ENCODE peak calls at places on chromosomes 6 and 20, in eight cellular contexts. One of them, this sample, is unnamed.
A peak's percentile ranks its signal among the peaks of the same experiment; 100 is the strongest.

GRCh38 chr6:62150048-62150663 is 135.9 kb downstream of the KHDRBS2 start:
- DNase-seq in mammary epithelial cell: peak; percentile 26
- DNase-seq in breast epithelium: no peak
- DNase-seq in SJSA1: no peak
- DNase-seq in choroid plexus epithelial cell: peak; percentile 29
- DNase-seq in A549: peak; percentile 32
- DNase-seq in LNCaP clone FGC: peak; percentile 26
- DNase-seq in neuronal stem cell: peak; percentile 32
- DNase-seq in this sample: peak; percentile 43

GRCh38 chr20:32155017-32155965 is 45.8 kb downstream of the TM9SF4 start:
- DNase-seq in mammary epithelial cell: peak; percentile 92
- DNase-seq in neuronal stem cell: peak; percentile 48
- DNase-seq in choroid plexus epithelial cell: peak; percentile 80
- DNase-seq in A549: peak; percentile 41
- DNase-seq in breast epithelium: peak; percentile 55
- DNase-seq in SJSA1: peak; percentile 85
- DNase-seq in LNCaP clone FGC: peak; percentile 1
- DNase-seq in this sample: peak; percentile 97

GRCh38 chr20:46230811-46231282 is 77.5 kb downstream of the CDH22 start:
- DNase-seq in choroid plexus epithelial cell: peak; percentile 59
- DNase-seq in mammary epithelial cell: peak; percentile 25
- DNase-seq in neuronal stem cell: peak; percentile 72
- DNase-seq in SJSA1: no peak
- DNase-seq in breast epithelium: no peak
- DNase-seq in LNCaP clone FGC: peak; percentile 18
- DNase-seq in A549: peak; percentile 33
- DNase-seq in this sample: peak; percentile 58

GRCh38 chr20:35454881-35455609 is at the start of gene CEP250:
- DNase-seq in A549: peak; percentile 94
- DNase-seq in neuronal stem cell: peak; percentile 98
- DNase-seq in choroid plexus epithelial cell: peak; percentile 97
- DNase-seq in breast epithelium: peak; percentile 90
- DNase-seq in mammary epithelial cell: peak; percentile 93
- DNase-seq in SJSA1: peak; percentile 94
- DNase-seq in LNCaP clone FGC: peak; percentile 75
- DNase-seq in this sample: peak; percentile 94

GRCh38 chr20:53623454-53624206 is 30.0 kb upstream of the ZNF217 start:
- DNase-seq in neuronal stem cell: peak; percentile 26
- DNase-seq in breast epithelium: peak; percentile 63
- DNase-seq in mammary epithelial cell: peak; percentile 69
- DNase-seq in SJSA1: peak; percentile 74
- DNase-seq in LNCaP clone FGC: no peak
- DNase-seq in A549: peak; percentile 88
- DNase-seq in choroid plexus epithelial cell: peak; percentile 90
- DNase-seq in this sample: peak; percentile 80

GRCh38 chr20:24955045-24955444 is 6.0 kb downstream of the CST7 start:
- DNase-seq in LNCaP clone FGC: no peak
- DNase-seq in SJSA1: no peak
- DNase-seq in mammary epithelial cell: no peak
- DNase-seq in neuronal stem cell: no peak
- DNase-seq in breast epithelium: no peak
- DNase-seq in A549: no peak
- DNase-seq in choroid plexus epithelial cell: no peak
- DNase-seq in this sample: no peak

GRCh38 chr6:155448823-155449789 is 6.5 kb downstream of the NOX3 start:
- DNase-seq in SJSA1: no peak
- DNase-seq in choroid plexus epithelial cell: no peak
- DNase-seq in mammary epithelial cell: no peak
- DNase-seq in A549: no peak
- DNase-seq in breast epithelium: no peak
- DNase-seq in LNCaP clone FGC: no peak
- DNase-seq in neuronal stem cell: no peak
- DNase-seq in this sample: no peak

GRCh38 chr6:122697458-122697857 is 82.1 kb upstream of the FABP7 start:
- DNase-seq in choroid plexus epithelial cell: no peak
- DNase-seq in breast epithelium: no peak
- DNase-seq in A549: no peak
- DNase-seq in SJSA1: no peak
- DNase-seq in LNCaP clone FGC: no peak
- DNase-seq in mammary epithelial cell: no peak
- DNase-seq in neuronal stem cell: no peak
- DNase-seq in this sample: no peak

GRCh38 chr6:43297644-43298564 is at the start of gene SLC22A7:
- DNase-seq in mammary epithelial cell: no peak
- DNase-seq in choroid plexus epithelial cell: peak; percentile 17
- DNase-seq in neuronal stem cell: no peak
- DNase-seq in A549: no peak
- DNase-seq in LNCaP clone FGC: peak; percentile 39
- DNase-seq in SJSA1: no peak
- DNase-seq in breast epithelium: no peak
- DNase-seq in this sample: peak; percentile 3

GRCh38 chr6:10556496-10557391 is 35.6 kb downstream of the GCNT2 start:
- DNase-seq in LNCaP clone FGC: no peak
- DNase-seq in SJSA1: no peak
- DNase-seq in mammary epithelial cell: no peak
- DNase-seq in neuronal stem cell: no peak
- DNase-seq in A549: no peak
- DNase-seq in choroid plexus epithelial cell: no peak
- DNase-seq in breast epithelium: no peak
- DNase-seq in this sample: no peak

GRCh38 chr6:10557886-10558285 is 36.7 kb downstream of the GCNT2 start:
- DNase-seq in LNCaP clone FGC: no peak
- DNase-seq in neuronal stem cell: no peak
- DNase-seq in mammary epithelial cell: no peak
- DNase-seq in SJSA1: no peak
- DNase-seq in choroid plexus epithelial cell: no peak
- DNase-seq in A549: no peak
- DNase-seq in breast epithelium: no peak
- DNase-seq in this sample: no peak

GRCh38 chr6:10554826-10555225 is 33.7 kb downstream of the GCNT2 start:
- DNase-seq in neuronal stem cell: no peak
- DNase-seq in LNCaP clone FGC: no peak
- DNase-seq in A549: no peak
- DNase-seq in SJSA1: peak; percentile 62
- DNase-seq in breast epithelium: no peak
- DNase-seq in mammary epithelial cell: no peak
- DNase-seq in choroid plexus epithelial cell: no peak
- DNase-seq in this sample: no peak

GRCh38 chr6:10553869-10554268 is 32.7 kb downstream of the GCNT2 start:
- DNase-seq in breast epithelium: no peak
- DNase-seq in choroid plexus epithelial cell: no peak
- DNase-seq in mammary epithelial cell: no peak
- DNase-seq in LNCaP clone FGC: no peak
- DNase-seq in A549: no peak
- DNase-seq in SJSA1: no peak
- DNase-seq in neuronal stem cell: no peak
- DNase-seq in this sample: no peak

DNA sequence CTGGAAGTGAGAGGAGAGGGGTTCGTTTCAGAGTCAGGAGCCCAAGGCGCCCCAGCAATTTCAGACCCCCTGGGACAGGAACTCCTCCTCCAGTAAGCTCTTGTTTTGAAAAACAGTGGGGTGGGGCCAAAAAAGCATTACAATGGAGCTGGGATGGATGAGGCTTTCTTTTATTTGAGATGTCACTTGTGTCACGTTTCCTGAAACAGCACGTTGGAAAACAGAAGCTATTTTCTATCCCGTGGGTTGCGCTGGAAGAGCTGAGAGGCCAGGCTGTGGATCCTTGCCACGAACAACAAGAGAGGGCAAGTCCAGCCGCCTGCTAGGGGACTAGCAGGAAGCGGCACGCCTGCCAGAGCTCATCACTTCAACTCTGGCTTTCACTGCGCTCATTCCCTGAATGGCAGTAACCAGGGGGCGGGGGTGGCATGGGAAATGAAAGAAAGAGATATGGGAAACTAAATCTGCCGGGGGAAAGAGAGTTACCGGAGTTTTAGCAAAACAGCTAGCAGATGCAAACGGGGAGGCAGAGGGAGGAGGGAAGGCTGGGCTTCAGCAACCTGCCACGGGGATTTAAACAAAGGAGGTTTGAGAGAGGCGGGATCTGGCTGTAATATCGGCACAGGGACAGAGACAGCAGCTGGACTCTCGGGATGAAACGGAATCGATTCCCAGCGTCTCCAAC is 34.6 kb downstream of the GCNT2 start:
- DNase-seq in mammary epithelial cell: peak; percentile 46
- DNase-seq in breast epithelium: peak; percentile 71
- DNase-seq in LNCaP clone FGC: peak; percentile 37
- DNase-seq in SJSA1: peak; percentile 58
- DNase-seq in neuronal stem cell: peak; percentile 58
- DNase-seq in A549: no peak
- DNase-seq in choroid plexus epithelial cell: peak; percentile 26
- DNase-seq in this sample: peak; percentile 4
- H3K4me3 ChIP-seq in mammary epithelial cell: peak overlapping the region; percentile 38
- H3K4me3 ChIP-seq in breast epithelium: peak overlapping the region; percentile 27
- H3K4me3 ChIP-seq in LNCaP clone FGC: peak overlapping the region; percentile 44
- H3K4me3 ChIP-seq in SJSA1: peak overlapping the region; percentile 27
- H3K4me3 ChIP-seq in neuronal stem cell: peak overlapping the region; percentile 51
- H3K4me3 ChIP-seq in A549: no peak overlapping the region
- H3K4me3 ChIP-seq in choroid plexus epithelial cell: peak overlapping the region; percentile 43
- H3K4me3 ChIP-seq in this sample: peak overlapping the region; percentile 24

DNA sequence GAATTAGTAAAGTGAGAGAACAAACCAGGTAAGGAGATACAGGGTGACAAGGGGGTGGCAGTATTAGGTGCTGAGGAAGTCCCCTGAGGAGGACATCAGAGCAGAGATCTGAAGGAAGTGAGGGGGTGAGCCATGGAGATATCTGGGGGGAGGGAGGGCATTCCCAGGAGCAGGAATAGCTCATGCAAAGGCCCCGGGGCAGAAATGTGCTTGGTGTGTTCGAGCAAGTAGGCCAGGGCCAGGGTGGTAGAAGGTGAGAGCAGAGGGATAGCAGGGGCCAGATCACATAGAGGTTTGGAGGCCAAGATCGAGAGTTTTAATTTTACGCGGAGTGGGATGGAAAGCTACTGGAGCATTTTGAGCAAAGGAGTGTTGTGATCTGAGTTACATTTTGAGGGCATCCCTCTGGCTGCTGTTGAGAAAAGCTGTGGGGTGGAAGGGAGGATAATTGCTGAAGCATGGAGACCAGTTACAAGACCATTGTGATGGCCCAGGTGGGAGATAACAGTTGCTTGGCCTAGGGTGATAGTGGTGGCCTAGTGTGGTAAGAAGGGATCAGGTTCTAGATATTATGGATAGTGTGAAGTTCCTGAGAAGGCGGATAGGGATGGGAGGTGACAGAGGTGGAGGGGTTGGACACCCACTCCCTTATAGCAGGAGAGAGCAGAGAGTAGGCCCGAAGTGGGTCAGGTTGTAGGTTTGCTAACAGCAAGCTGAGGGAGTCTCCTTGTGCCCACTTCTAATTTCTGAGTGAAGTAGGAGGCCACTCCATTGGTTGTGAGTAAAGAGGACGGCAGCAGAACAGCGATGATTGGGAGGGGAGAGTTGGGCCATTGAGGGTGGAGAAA is 10.2 kb downstream of the ARFGEF2 start:
- DNase-seq in SJSA1: no peak
- DNase-seq in mammary epithelial cell: no peak
- DNase-seq in choroid plexus epithelial cell: no peak
- DNase-seq in LNCaP clone FGC: no peak
- DNase-seq in A549: no peak
- DNase-seq in breast epithelium: no peak
- DNase-seq in neuronal stem cell: no peak
- DNase-seq in this sample: no peak
- H3K4me3 ChIP-seq in SJSA1: no peak overlapping the region
- H3K4me3 ChIP-seq in mammary epithelial cell: no peak overlapping the region
- H3K4me3 ChIP-seq in choroid plexus epithelial cell: no peak overlapping the region
- H3K4me3 ChIP-seq in LNCaP clone FGC: no peak overlapping the region
- H3K4me3 ChIP-seq in A549: no peak overlapping the region
- H3K4me3 ChIP-seq in breast epithelium: no peak overlapping the region
- H3K4me3 ChIP-seq in neuronal stem cell: no peak overlapping the region
- H3K4me3 ChIP-seq in this sample: no peak overlapping the region

GRCh38 chr6:162602759-162603158 is 124.8 kb downstream of the PRKN start:
- DNase-seq in SJSA1: no peak
- DNase-seq in choroid plexus epithelial cell: no peak
- DNase-seq in LNCaP clone FGC: no peak
- DNase-seq in breast epithelium: no peak
- DNase-seq in A549: no peak
- DNase-seq in neuronal stem cell: no peak
- DNase-seq in mammary epithelial cell: no peak
- DNase-seq in this sample: no peak

GRCh38 chr6:162605881-162606280 is 121.7 kb downstream of the PRKN start:
- DNase-seq in breast epithelium: no peak
- DNase-seq in A549: no peak
- DNase-seq in SJSA1: no peak
- DNase-seq in choroid plexus epithelial cell: no peak
- DNase-seq in LNCaP clone FGC: no peak
- DNase-seq in mammary epithelial cell: no peak
- DNase-seq in neuronal stem cell: no peak
- DNase-seq in this sample: no peak

GRCh38 chr6:162603231-162603630 is 124.3 kb downstream of the PRKN start:
- DNase-seq in neuronal stem cell: no peak
- DNase-seq in breast epithelium: no peak
- DNase-seq in A549: no peak
- DNase-seq in SJSA1: no peak
- DNase-seq in mammary epithelial cell: no peak
- DNase-seq in LNCaP clone FGC: no peak
- DNase-seq in choroid plexus epithelial cell: no peak
- DNase-seq in this sample: no peak
- H3K4me3 ChIP-seq in neuronal stem cell: no peak overlapping the region
- H3K4me3 ChIP-seq in breast epithelium: no peak overlapping the region
- H3K4me3 ChIP-seq in A549: no peak overlapping the region
- H3K4me3 ChIP-seq in SJSA1: no peak overlapping the region
- H3K4me3 ChIP-seq in mammary epithelial cell: no peak overlapping the region
- H3K4me3 ChIP-seq in LNCaP clone FGC: no peak overlapping the region
- H3K4me3 ChIP-seq in choroid plexus epithelial cell: no peak overlapping the region
- H3K4me3 ChIP-seq in this sample: no peak overlapping the region

DNA sequence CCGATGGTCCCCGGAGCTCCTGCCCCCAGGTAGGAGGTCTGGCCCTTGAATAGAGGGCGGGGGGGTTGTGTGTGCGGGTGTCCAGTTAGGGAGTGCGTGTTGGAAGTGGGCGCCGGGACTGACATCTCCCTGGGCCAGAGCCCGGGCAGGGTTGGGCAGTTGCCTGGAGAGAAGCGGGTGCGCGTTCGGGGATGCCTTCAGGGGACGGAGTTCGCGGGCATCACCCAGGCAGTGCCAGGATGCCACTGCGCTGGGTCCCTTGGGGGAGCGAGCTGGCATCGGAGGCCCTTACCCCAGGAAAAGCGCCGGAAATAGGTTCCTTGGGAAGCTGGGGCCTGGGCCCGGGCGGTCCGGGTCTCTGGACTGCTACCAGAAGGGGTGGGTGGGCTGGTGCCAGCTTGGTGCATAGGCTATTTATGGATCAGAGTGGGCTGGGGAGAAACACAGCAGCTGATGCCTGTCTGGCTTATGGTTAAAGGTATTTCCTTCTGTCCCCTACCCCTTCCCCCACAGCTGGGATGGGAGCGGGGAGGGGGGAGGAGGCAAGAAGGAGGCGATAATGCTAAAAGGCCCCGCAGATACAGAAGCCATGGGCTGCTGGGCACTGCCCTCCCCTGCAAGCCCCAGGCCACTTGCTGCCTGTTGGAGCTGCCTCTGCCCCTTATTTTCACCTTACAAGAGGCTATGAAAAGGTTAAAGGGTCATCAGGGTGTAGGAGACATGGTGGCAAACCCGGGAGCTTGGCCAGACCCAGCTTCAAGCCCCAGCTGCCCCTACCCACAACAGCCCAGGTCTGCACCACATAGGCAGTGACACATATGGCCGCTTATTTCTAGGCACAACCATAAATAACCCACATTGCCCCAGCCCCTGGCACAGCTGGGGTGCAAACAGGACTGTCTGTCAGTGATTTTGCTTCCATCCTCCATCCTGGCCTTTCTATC is 638 bp downstream of the PACSIN1 start:
- DNase-seq in mammary epithelial cell: no peak
- DNase-seq in neuronal stem cell: no peak
- DNase-seq in choroid plexus epithelial cell: no peak
- DNase-seq in LNCaP clone FGC: no peak
- DNase-seq in SJSA1: no peak
- DNase-seq in breast epithelium: no peak
- DNase-seq in A549: no peak
- DNase-seq in this sample: no peak
- H3K4me3 ChIP-seq in mammary epithelial cell: peak overlapping the region; percentile 44
- H3K4me3 ChIP-seq in neuronal stem cell: peak overlapping the region; percentile 44
- H3K4me3 ChIP-seq in choroid plexus epithelial cell: no peak overlapping the region
- H3K4me3 ChIP-seq in LNCaP clone FGC: peak overlapping the region; percentile 62
- H3K4me3 ChIP-seq in SJSA1: no peak overlapping the region
- H3K4me3 ChIP-seq in breast epithelium: no peak overlapping the region
- H3K4me3 ChIP-seq in A549: no peak overlapping the region
- H3K4me3 ChIP-seq in this sample: no peak overlapping the region

This sample was measured in fibroblast of pulmonary artery.